ENCODE peak calls at places on chromosomes 2 and 18, in five cellular contexts. One of them, this sample, is unnamed.

GRCh38 chr2:9004338-9005204 is 1.1 kb upstream of the MBOAT2 start:
- ATAC-seq in K562: peak
- ATAC-seq in right lobe of liver: no peak
- ATAC-seq in IMR-90: peak
- ATAC-seq in HCT116: peak
- ATAC-seq in this sample: no peak

GRCh38 chr2:46717733-46718121 is 197.9 kb downstream of the MCFD2 start:
- ATAC-seq in right lobe of liver: peak
- ATAC-seq in K562: no peak
- ATAC-seq in HCT116: no peak
- ATAC-seq in IMR-90: peak
- ATAC-seq in this sample: no peak

GRCh38 chr2:203002054-203002821 is 12.4 kb upstream of the NBEAL1 start:
- ATAC-seq in K562: no peak
- ATAC-seq in right lobe of liver: no peak
- ATAC-seq in IMR-90: peak
- ATAC-seq in HCT116: no peak
- ATAC-seq in this sample: no peak

GRCh38 chr2:162016080-162016479 is 57.9 kb downstream of the DPP4 start:
- ATAC-seq in K562: no peak
- ATAC-seq in right lobe of liver: no peak
- ATAC-seq in IMR-90: no peak
- ATAC-seq in HCT116: no peak
- ATAC-seq in this sample: no peak

GRCh38 chr2:218228366-218229092 is 11.5 kb downstream of the ARPC2 start:
- ATAC-seq in K562: no peak
- ATAC-seq in IMR-90: peak
- ATAC-seq in right lobe of liver: no peak
- ATAC-seq in HCT116: no peak
- ATAC-seq in this sample: no peak

GRCh38 chr18:63850010-63850409 is 37.5 kb upstream of the SERPINB2 start:
- ATAC-seq in IMR-90: peak
- ATAC-seq in right lobe of liver: peak
- ATAC-seq in K562: no peak
- ATAC-seq in HCT116: peak
- ATAC-seq in this sample: no peak

GRCh38 chr2:239991689-239992314 is 33.3 kb downstream of the NDUFA10 start:
- ATAC-seq in right lobe of liver: peak
- ATAC-seq in K562: peak
- ATAC-seq in HCT116: peak
- ATAC-seq in IMR-90: peak
- ATAC-seq in this sample: peak

GRCh38 chr2:75605770-75606535 is 40.6 kb upstream of the MRPL19 start:
- ATAC-seq in IMR-90: peak
- ATAC-seq in K562: no peak
- ATAC-seq in HCT116: no peak
- ATAC-seq in right lobe of liver: peak
- ATAC-seq in this sample: no peak

GRCh38 chr2:119704670-119705120 is 25.7 kb downstream of the TMEM177 start:
- ATAC-seq in right lobe of liver: no peak
- ATAC-seq in K562: no peak
- ATAC-seq in HCT116: no peak
- ATAC-seq in IMR-90: no peak
- ATAC-seq in this sample: no peak

GRCh38 chr2:70554338-70554892 is 789 bp upstream of the TGFA start:
- ATAC-seq in HCT116: no peak
- ATAC-seq in K562: no peak
- ATAC-seq in IMR-90: no peak
- ATAC-seq in right lobe of liver: no peak
- ATAC-seq in this sample: no peak

GRCh38 chr2:70552501-70553333 is 909 bp downstream of the TGFA start:
- ATAC-seq in K562: no peak
- ATAC-seq in IMR-90: no peak
- ATAC-seq in right lobe of liver: no peak
- ATAC-seq in HCT116: no peak
- ATAC-seq in this sample: no peak

GRCh38 chr2:70551156-70551555 is 2.5 kb downstream of the TGFA start:
- ATAC-seq in K562: no peak
- ATAC-seq in IMR-90: no peak
- ATAC-seq in right lobe of liver: no peak
- ATAC-seq in HCT116: no peak
- ATAC-seq in this sample: no peak

GRCh38 chr2:70553334-70553583 is 367 bp downstream of the TGFA start:
- ATAC-seq in right lobe of liver: peak
- ATAC-seq in IMR-90: no peak
- ATAC-seq in K562: no peak
- ATAC-seq in HCT116: peak
- ATAC-seq in this sample: no peak

DNA sequence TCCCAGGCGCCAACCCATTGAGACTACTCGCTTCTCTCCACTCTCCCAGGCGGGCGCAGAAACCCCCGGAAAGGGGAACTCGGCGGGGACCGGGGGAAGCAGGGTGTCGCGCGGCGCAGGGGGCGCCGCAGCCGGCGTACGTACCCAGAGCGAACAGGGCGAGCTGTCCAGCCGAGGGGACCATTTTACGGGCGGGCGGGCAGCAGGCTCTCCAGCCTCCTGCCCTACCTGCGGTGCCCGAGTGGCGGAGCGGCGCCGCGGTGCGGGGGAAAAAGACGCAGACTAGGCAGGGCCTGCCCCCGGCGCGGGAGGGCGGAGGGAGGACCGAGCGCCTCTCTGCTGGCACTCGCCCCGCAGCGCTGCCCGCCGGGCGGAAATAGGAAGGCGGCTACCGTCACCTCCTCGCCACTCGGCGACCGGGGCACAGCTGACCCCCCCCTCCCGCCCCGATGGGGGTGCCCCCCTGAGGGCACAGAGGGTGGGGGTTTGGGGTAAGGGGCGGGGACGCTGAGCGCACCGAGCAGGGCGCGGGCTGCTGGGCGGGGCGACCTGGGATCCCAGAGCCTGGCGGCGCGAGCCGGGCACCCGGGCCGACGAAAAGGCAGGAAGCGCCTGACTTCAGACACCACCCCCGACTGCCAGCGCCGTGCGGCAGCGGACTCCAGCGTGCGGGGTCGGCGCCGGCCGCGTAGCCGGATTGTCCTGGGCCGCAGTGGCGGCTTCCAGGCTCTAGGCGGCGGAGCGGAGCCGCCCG is at the start of gene TGFA:
- ATAC-seq in right lobe of liver: peak
- ATAC-seq in HCT116: peak
- ATAC-seq in K562: peak
- ATAC-seq in IMR-90: peak
- ATAC-seq in this sample: peak
- TF ChIP-seq POLR2A in right lobe of liver: peak
- TF ChIP-seq POLR2A in HCT116: peak
- TF ChIP-seq POLR2A in K562: no peak
- TF ChIP-seq POLR2A in IMR-90: no peak
- TF ChIP-seq POLR2A in this sample: no peak

GRCh38 chr2:216445489-216445888 is 33.2 kb downstream of the SMARCAL1 start:
- ATAC-seq in K562: no peak
- ATAC-seq in right lobe of liver: no peak
- ATAC-seq in HCT116: no peak
- ATAC-seq in IMR-90: no peak
- ATAC-seq in this sample: no peak
- H3K4me3 ChIP-seq in K562: no peak
- H3K4me3 ChIP-seq in right lobe of liver: no peak
- H3K4me3 ChIP-seq in HCT116: no peak
- H3K4me3 ChIP-seq in IMR-90: no peak
- H3K4me3 ChIP-seq in this sample: no peak

GRCh38 chr2:232789067-232789466 is 12.7 kb upstream of the KCNJ13 start:
- ATAC-seq in IMR-90: no peak
- ATAC-seq in K562: no peak
- ATAC-seq in HCT116: no peak
- ATAC-seq in right lobe of liver: no peak
- ATAC-seq in this sample: no peak
- TF ChIP-seq POLR2A in IMR-90: no peak
- TF ChIP-seq POLR2A in K562: no peak
- TF ChIP-seq POLR2A in HCT116: no peak
- TF ChIP-seq POLR2A in right lobe of liver: no peak
- TF ChIP-seq POLR2A in this sample: no peak

DNA sequence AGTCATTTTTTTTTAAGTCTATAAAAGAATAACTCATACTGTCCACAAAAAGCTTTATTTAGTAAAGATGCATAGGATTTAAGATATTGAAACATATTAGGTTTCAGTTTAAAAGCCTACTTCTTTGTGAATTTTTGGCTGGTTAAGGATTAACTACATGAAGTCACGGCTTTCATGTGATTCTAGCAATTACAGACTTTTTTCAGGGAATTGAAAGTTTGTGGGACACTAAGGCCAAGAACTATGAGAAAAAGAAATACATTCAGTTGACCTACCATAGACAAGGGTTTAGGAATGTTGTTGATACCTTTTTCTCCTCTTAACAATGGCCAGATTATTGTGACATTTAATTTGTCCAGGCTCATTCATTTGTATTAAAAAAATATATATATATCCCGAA is 109.3 kb downstream of the MEIS1 start:
- ATAC-seq in right lobe of liver: no peak
- ATAC-seq in HCT116: no peak
- ATAC-seq in IMR-90: no peak
- ATAC-seq in K562: no peak
- ATAC-seq in this sample: no peak
- H3K4me3 ChIP-seq in right lobe of liver: no peak
- H3K4me3 ChIP-seq in HCT116: no peak
- H3K4me3 ChIP-seq in IMR-90: no peak
- H3K4me3 ChIP-seq in K562: no peak
- H3K4me3 ChIP-seq in this sample: no peak

GRCh38 chr18:73121207-73121606 is 253.4 kb upstream of the NETO1 start:
- ATAC-seq in K562: no peak
- ATAC-seq in IMR-90: no peak
- ATAC-seq in right lobe of liver: no peak
- ATAC-seq in HCT116: no peak
- ATAC-seq in this sample: no peak

GRCh38 chr18:73118121-73118816 is 250.5 kb upstream of the NETO1 start:
- ATAC-seq in IMR-90: peak
- ATAC-seq in right lobe of liver: no peak
- ATAC-seq in K562: no peak
- ATAC-seq in HCT116: no peak
- ATAC-seq in this sample: no peak

GRCh38 chr18:73124165-73124564 is 256.4 kb upstream of the NETO1 start:
- ATAC-seq in IMR-90: peak
- ATAC-seq in HCT116: no peak
- ATAC-seq in K562: no peak
- ATAC-seq in right lobe of liver: no peak
- ATAC-seq in this sample: no peak

GRCh38 chr18:73119574-73119973 is 251.8 kb upstream of the NETO1 start:
- ATAC-seq in HCT116: no peak
- ATAC-seq in K562: no peak
- ATAC-seq in IMR-90: no peak
- ATAC-seq in right lobe of liver: no peak
- ATAC-seq in this sample: no peak

GRCh38 chr18:73120626-73121025 is 252.8 kb upstream of the NETO1 start:
- ATAC-seq in K562: no peak
- ATAC-seq in right lobe of liver: no peak
- ATAC-seq in IMR-90: no peak
- ATAC-seq in HCT116: no peak
- ATAC-seq in this sample: no peak
- TF ChIP-seq POLR2A in K562: no peak
- TF ChIP-seq POLR2A in right lobe of liver: no peak
- TF ChIP-seq POLR2A in IMR-90: no peak
- TF ChIP-seq POLR2A in HCT116: no peak
- TF ChIP-seq POLR2A in this sample: no peak

GRCh38 chr18:46294325-46294724 is 190.1 kb downstream of the HAUS1 start:
- ATAC-seq in right lobe of liver: no peak
- ATAC-seq in IMR-90: no peak
- ATAC-seq in K562: no peak
- ATAC-seq in HCT116: no peak
- ATAC-seq in this sample: no peak

GRCh38 chr18:46293699-46294300 is 189.6 kb downstream of the HAUS1 start:
- ATAC-seq in right lobe of liver: no peak
- ATAC-seq in IMR-90: no peak
- ATAC-seq in K562: peak
- ATAC-seq in HCT116: no peak
- ATAC-seq in this sample: no peak

GRCh38 chr18:46297124-46297523 is 192.9 kb downstream of the HAUS1 start:
- ATAC-seq in right lobe of liver: no peak
- ATAC-seq in IMR-90: no peak
- ATAC-seq in HCT116: no peak
- ATAC-seq in K562: no peak
- ATAC-seq in this sample: no peak

GRCh38 chr18:46296656-46297055 is 192.5 kb downstream of the HAUS1 start:
- ATAC-seq in HCT116: no peak
- ATAC-seq in right lobe of liver: no peak
- ATAC-seq in K562: no peak
- ATAC-seq in IMR-90: no peak
- ATAC-seq in this sample: no peak

DNA sequence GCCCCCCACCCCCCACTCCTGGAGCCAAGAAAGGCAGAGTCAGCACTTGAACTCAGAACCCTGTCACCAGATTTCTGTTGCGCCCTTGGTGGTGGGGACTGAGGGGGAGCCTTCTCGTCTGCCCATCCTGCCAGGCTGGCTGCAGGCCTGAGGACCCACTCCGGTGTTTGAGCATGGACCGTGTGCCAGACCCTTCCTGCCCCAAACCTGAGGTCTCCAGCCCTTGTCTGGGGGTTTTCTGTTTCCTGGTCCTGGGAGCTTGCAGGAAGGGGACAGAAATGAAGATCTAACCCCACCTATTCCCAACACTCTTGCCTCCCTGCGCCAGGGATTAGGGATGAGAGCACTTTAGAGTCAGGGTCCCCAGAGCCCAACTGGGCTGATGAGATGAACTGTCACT is 190.6 kb downstream of the HAUS1 start:
- ATAC-seq in IMR-90: no peak
- ATAC-seq in HCT116: no peak
- ATAC-seq in right lobe of liver: no peak
- ATAC-seq in K562: no peak
- ATAC-seq in this sample: no peak
- H3K4me3 ChIP-seq in IMR-90: no peak
- H3K4me3 ChIP-seq in HCT116: no peak
- H3K4me3 ChIP-seq in right lobe of liver: no peak
- H3K4me3 ChIP-seq in K562: no peak
- H3K4me3 ChIP-seq in this sample: no peak

This sample was measured in gastroesophageal sphincter.